ENCODE peak calls at places on chromosome 7, in four cellular contexts. One of them, this sample, is unnamed.

GRCh38 chr7:106717997-106718871 is 57.3 kb upstream of the CCDC71L start:
- DNase-seq in AG04450: peak
- DNase-seq in HTR-8/SVneo: peak
- DNase-seq in stimulated activated CD4-positive, alpha-beta T cell treated with anti-CD3 and anti-CD28 coated beads, Interleukin-2, amount 100 ng/mL, for 48 hours: peak
- DNase-seq in this sample: peak

GRCh38 chr7:34430456-34430855 is 227.6 kb upstream of the NPSR1 start:
- DNase-seq in AG04450: no peak
- DNase-seq in HTR-8/SVneo: peak
- DNase-seq in stimulated activated CD4-positive, alpha-beta T cell treated with anti-CD3 and anti-CD28 coated beads, Interleukin-2, amount 100 ng/mL, for 48 hours: no peak
- DNase-seq in this sample: peak

GRCh38 chr7:156892086-156892800 is 740 bp downstream of the LMBR1 start:
- DNase-seq in AG04450: no peak
- DNase-seq in HTR-8/SVneo: no peak
- DNase-seq in stimulated activated CD4-positive, alpha-beta T cell treated with anti-CD3 and anti-CD28 coated beads, Interleukin-2, amount 100 ng/mL, for 48 hours: peak
- DNase-seq in this sample: no peak

GRCh38 chr7:47952224-47952623 is 4.0 kb upstream of the PKD1L1 start:
- DNase-seq in AG04450: no peak
- DNase-seq in HTR-8/SVneo: no peak
- DNase-seq in stimulated activated CD4-positive, alpha-beta T cell treated with anti-CD3 and anti-CD28 coated beads, Interleukin-2, amount 100 ng/mL, for 48 hours: no peak
- DNase-seq in this sample: no peak

GRCh38 chr7:127938588-127938987 is 92.6 kb downstream of the LRRC4 start:
- DNase-seq in AG04450: peak
- DNase-seq in HTR-8/SVneo: peak
- DNase-seq in stimulated activated CD4-positive, alpha-beta T cell treated with anti-CD3 and anti-CD28 coated beads, Interleukin-2, amount 100 ng/mL, for 48 hours: no peak
- DNase-seq in this sample: peak

GRCh38 chr7:108419961-108420360 is 36.3 kb downstream of the NRCAM start:
- DNase-seq in AG04450: no peak
- DNase-seq in HTR-8/SVneo: no peak
- DNase-seq in stimulated activated CD4-positive, alpha-beta T cell treated with anti-CD3 and anti-CD28 coated beads, Interleukin-2, amount 100 ng/mL, for 48 hours: no peak
- DNase-seq in this sample: no peak

GRCh38 chr7:63043657-63044543 is 954.7 kb upstream of the ZNF722 start:
- DNase-seq in AG04450: no peak
- DNase-seq in HTR-8/SVneo: no peak
- DNase-seq in stimulated activated CD4-positive, alpha-beta T cell treated with anti-CD3 and anti-CD28 coated beads, Interleukin-2, amount 100 ng/mL, for 48 hours: no peak
- DNase-seq in this sample: no peak

GRCh38 chr7:96388166-96388565 is 66.3 kb upstream of the SLC25A13 start:
- DNase-seq in AG04450: peak
- DNase-seq in HTR-8/SVneo: no peak
- DNase-seq in stimulated activated CD4-positive, alpha-beta T cell treated with anti-CD3 and anti-CD28 coated beads, Interleukin-2, amount 100 ng/mL, for 48 hours: no peak
- DNase-seq in this sample: peak

GRCh38 chr7:143410523-143411004 is 1.9 kb upstream of the EPHA1 start:
- DNase-seq in AG04450: no peak
- DNase-seq in HTR-8/SVneo: no peak
- DNase-seq in stimulated activated CD4-positive, alpha-beta T cell treated with anti-CD3 and anti-CD28 coated beads, Interleukin-2, amount 100 ng/mL, for 48 hours: no peak
- DNase-seq in this sample: no peak

GRCh38 chr7:42666994-42667393 is 244.9 kb downstream of the C7orf25 start:
- DNase-seq in AG04450: no peak
- DNase-seq in HTR-8/SVneo: no peak
- DNase-seq in stimulated activated CD4-positive, alpha-beta T cell treated with anti-CD3 and anti-CD28 coated beads, Interleukin-2, amount 100 ng/mL, for 48 hours: no peak
- DNase-seq in this sample: no peak

GRCh38 chr7:132836746-132837145 is 245.1 kb downstream of the CHCHD3 start:
- DNase-seq in AG04450: no peak
- DNase-seq in HTR-8/SVneo: no peak
- DNase-seq in stimulated activated CD4-positive, alpha-beta T cell treated with anti-CD3 and anti-CD28 coated beads, Interleukin-2, amount 100 ng/mL, for 48 hours: no peak
- DNase-seq in this sample: no peak

GRCh38 chr7:135160858-135161653 is 9.5 kb downstream of the CYREN start:
- DNase-seq in AG04450: no peak
- DNase-seq in HTR-8/SVneo: no peak
- DNase-seq in stimulated activated CD4-positive, alpha-beta T cell treated with anti-CD3 and anti-CD28 coated beads, Interleukin-2, amount 100 ng/mL, for 48 hours: no peak
- DNase-seq in this sample: no peak

GRCh38 chr7:36784991-36785940 is 61.0 kb upstream of the AOAH start:
- DNase-seq in AG04450: no peak
- DNase-seq in HTR-8/SVneo: no peak
- DNase-seq in stimulated activated CD4-positive, alpha-beta T cell treated with anti-CD3 and anti-CD28 coated beads, Interleukin-2, amount 100 ng/mL, for 48 hours: peak
- DNase-seq in this sample: no peak

GRCh38 chr7:133777701-133778100 is 349.4 kb upstream of the LRGUK start:
- DNase-seq in AG04450: no peak
- DNase-seq in HTR-8/SVneo: no peak
- DNase-seq in stimulated activated CD4-positive, alpha-beta T cell treated with anti-CD3 and anti-CD28 coated beads, Interleukin-2, amount 100 ng/mL, for 48 hours: no peak
- DNase-seq in this sample: no peak

GRCh38 chr7:91243591-91244368 is 20.5 kb upstream of the FZD1 start:
- DNase-seq in AG04450: no peak
- DNase-seq in HTR-8/SVneo: no peak
- DNase-seq in stimulated activated CD4-positive, alpha-beta T cell treated with anti-CD3 and anti-CD28 coated beads, Interleukin-2, amount 100 ng/mL, for 48 hours: no peak
- DNase-seq in this sample: no peak

GRCh38 chr7:14761506-14762296 is 140.8 kb downstream of the DGKB start:
- DNase-seq in AG04450: peak
- DNase-seq in HTR-8/SVneo: no peak
- DNase-seq in stimulated activated CD4-positive, alpha-beta T cell treated with anti-CD3 and anti-CD28 coated beads, Interleukin-2, amount 100 ng/mL, for 48 hours: no peak
- DNase-seq in this sample: peak

GRCh38 chr7:4436936-4437335 is 245.2 kb upstream of the FOXK1 start:
- DNase-seq in AG04450: no peak
- DNase-seq in HTR-8/SVneo: no peak
- DNase-seq in stimulated activated CD4-positive, alpha-beta T cell treated with anti-CD3 and anti-CD28 coated beads, Interleukin-2, amount 100 ng/mL, for 48 hours: no peak
- DNase-seq in this sample: no peak

GRCh38 chr7:101094791-101095375 is 9.6 kb downstream of the TRIM56 start:
- DNase-seq in AG04450: peak
- DNase-seq in HTR-8/SVneo: no peak
- DNase-seq in stimulated activated CD4-positive, alpha-beta T cell treated with anti-CD3 and anti-CD28 coated beads, Interleukin-2, amount 100 ng/mL, for 48 hours: peak
- DNase-seq in this sample: no peak

GRCh38 chr7:3431306-3431705 is 130.3 kb downstream of the SDK1 start:
- DNase-seq in AG04450: no peak
- DNase-seq in HTR-8/SVneo: no peak
- DNase-seq in stimulated activated CD4-positive, alpha-beta T cell treated with anti-CD3 and anti-CD28 coated beads, Interleukin-2, amount 100 ng/mL, for 48 hours: no peak
- DNase-seq in this sample: no peak

GRCh38 chr7:27944626-27945025 is 204.7 kb downstream of the TAX1BP1 start:
- DNase-seq in AG04450: no peak
- DNase-seq in HTR-8/SVneo: no peak
- DNase-seq in stimulated activated CD4-positive, alpha-beta T cell treated with anti-CD3 and anti-CD28 coated beads, Interleukin-2, amount 100 ng/mL, for 48 hours: no peak
- DNase-seq in this sample: no peak